ENCODE peak calls at places on chromosomes 6 and 20, in four cellular contexts. One of them, this sample, is unnamed.

GRCh38 chr6:149864578-149865535 is 698 bp upstream of the LRP11 start:
- DNase-seq in WTC11: no peak
- DNase-seq in K562: peak
- DNase-seq in HepG2: peak
- DNase-seq in this sample: peak

GRCh38 chr20:16349518-16350295 is 223.5 kb downstream of the KIF16B start:
- DNase-seq in K562: no peak
- DNase-seq in WTC11: no peak
- DNase-seq in HepG2: no peak
- DNase-seq in this sample: no peak

GRCh38 chr6:47188588-47189021 is 121.1 kb downstream of the TNFRSF21 start:
- DNase-seq in WTC11: no peak
- DNase-seq in K562: no peak
- DNase-seq in HepG2: peak
- DNase-seq in this sample: no peak

GRCh38 chr20:24746351-24746685 is 202.8 kb upstream of the CST7 start:
- DNase-seq in WTC11: peak
- DNase-seq in K562: no peak
- DNase-seq in HepG2: no peak
- DNase-seq in this sample: no peak

GRCh38 chr6:40517654-40518053 is 69.5 kb downstream of the LRFN2 start:
- DNase-seq in WTC11: no peak
- DNase-seq in K562: no peak
- DNase-seq in HepG2: no peak
- DNase-seq in this sample: no peak

GRCh38 chr20:13231031-13231752 is 10.1 kb downstream of the ISM1 start:
- DNase-seq in K562: no peak
- DNase-seq in WTC11: no peak
- DNase-seq in HepG2: no peak
- DNase-seq in this sample: no peak

GRCh38 chr6:67459556-67459955 is 1175.5 kb upstream of the ADGRB3 start:
- DNase-seq in K562: no peak
- DNase-seq in WTC11: no peak
- DNase-seq in HepG2: no peak
- DNase-seq in this sample: no peak

GRCh38 chr6:135506270-135506997 is 8.9 kb upstream of the AHI1 start:
- DNase-seq in K562: peak
- DNase-seq in HepG2: peak
- DNase-seq in WTC11: no peak
- DNase-seq in this sample: peak

GRCh38 chr6:29967379-29968010 is 25.2 kb downstream of the HLA-A start:
- DNase-seq in WTC11: no peak
- DNase-seq in K562: peak
- DNase-seq in HepG2: peak
- DNase-seq in this sample: no peak

GRCh38 chr20:33515569-33516216 is 25.8 kb downstream of the CBFA2T2 start:
- DNase-seq in WTC11: no peak
- DNase-seq in HepG2: peak
- DNase-seq in K562: no peak
- DNase-seq in this sample: no peak

GRCh38 chr6:13712485-13712990 is 903 bp upstream of the RANBP9 start:
- DNase-seq in K562: no peak
- DNase-seq in WTC11: no peak
- DNase-seq in HepG2: no peak
- DNase-seq in this sample: no peak

GRCh38 chr6:17169291-17169690 is 67.4 kb downstream of the STMND1 start:
- DNase-seq in WTC11: no peak
- DNase-seq in K562: no peak
- DNase-seq in HepG2: no peak
- DNase-seq in this sample: no peak

GRCh38 chr6:154615483-154616025 is 105.1 kb upstream of the CNKSR3 start:
- DNase-seq in HepG2: peak
- DNase-seq in K562: peak
- DNase-seq in WTC11: peak
- DNase-seq in this sample: peak

GRCh38 chr20:55582498-55582897 is 422.8 kb downstream of the CBLN4 start:
- DNase-seq in K562: no peak
- DNase-seq in HepG2: no peak
- DNase-seq in WTC11: no peak
- DNase-seq in this sample: no peak

GRCh38 chr6:136571065-136571464 is 20.8 kb upstream of the MAP7 start:
- DNase-seq in K562: no peak
- DNase-seq in WTC11: no peak
- DNase-seq in HepG2: no peak
- DNase-seq in this sample: no peak

GRCh38 chr6:35014786-35015185 is 125.7 kb downstream of the ANKS1A start:
- DNase-seq in HepG2: peak
- DNase-seq in WTC11: no peak
- DNase-seq in K562: no peak
- DNase-seq in this sample: no peak

GRCh38 chr6:37600287-37600916 is 97.3 kb downstream of the MDGA1 start:
- DNase-seq in WTC11: no peak
- DNase-seq in HepG2: no peak
- DNase-seq in K562: no peak
- DNase-seq in this sample: no peak

GRCh38 chr6:37866590-37867507 is 47.3 kb downstream of the ZFAND3 start:
- DNase-seq in K562: no peak
- DNase-seq in HepG2: no peak
- DNase-seq in WTC11: no peak
- DNase-seq in this sample: no peak

GRCh38 chr6:8059129-8059528 is 5.1 kb downstream of the BLOC1S5 start:
- DNase-seq in WTC11: no peak
- DNase-seq in HepG2: no peak
- DNase-seq in K562: no peak
- DNase-seq in this sample: no peak

GRCh38 chr6:46513533-46513932 is 22.3 kb upstream of the RCAN2 start:
- DNase-seq in WTC11: no peak
- DNase-seq in HepG2: no peak
- DNase-seq in K562: no peak
- DNase-seq in this sample: no peak

GRCh38 chr20:43827940-43828562 is 86.6 kb upstream of the TOX2 start:
- DNase-seq in WTC11: no peak
- DNase-seq in K562: no peak
- DNase-seq in HepG2: no peak
- DNase-seq in this sample: no peak

GRCh38 chr6:28537509-28538140 is 11.9 kb downstream of the GPX5 start:
- DNase-seq in K562: no peak
- DNase-seq in HepG2: no peak
- DNase-seq in WTC11: peak
- DNase-seq in this sample: no peak

GRCh38 chr20:58274384-58274783 is 35.1 kb upstream of the RAB22A start:
- DNase-seq in WTC11: no peak
- DNase-seq in K562: no peak
- DNase-seq in HepG2: no peak
- DNase-seq in this sample: no peak

GRCh38 chr20:38617011-38617829 is 15.6 kb downstream of the ARHGAP40 start:
- DNase-seq in WTC11: peak
- DNase-seq in K562: no peak
- DNase-seq in HepG2: peak
- DNase-seq in this sample: no peak

GRCh38 chr6:144595266-144595665 is 310.1 kb downstream of the UTRN start:
- DNase-seq in K562: no peak
- DNase-seq in WTC11: no peak
- DNase-seq in HepG2: no peak
- DNase-seq in this sample: no peak

GRCh38 chr6:105648276-105648675 is 245.4 kb upstream of the PREP start:
- DNase-seq in HepG2: no peak
- DNase-seq in K562: no peak
- DNase-seq in WTC11: no peak
- DNase-seq in this sample: no peak

GRCh38 chr20:4563534-4563933 is 158.2 kb upstream of the PRND start:
- DNase-seq in WTC11: peak
- DNase-seq in K562: peak
- DNase-seq in HepG2: peak
- DNase-seq in this sample: peak

GRCh38 chr6:72425003-72425681 is 196.7 kb upstream of the KCNQ5 start:
- DNase-seq in WTC11: no peak
- DNase-seq in K562: no peak
- DNase-seq in HepG2: no peak
- DNase-seq in this sample: no peak

GRCh38 chr20:37457928-37458327 is 63.1 kb upstream of the NNAT start:
- DNase-seq in HepG2: no peak
- DNase-seq in K562: no peak
- DNase-seq in WTC11: no peak
- DNase-seq in this sample: no peak

GRCh38 chr6:74879234-74879633 is 326.6 kb downstream of the COL12A1 start:
- DNase-seq in HepG2: no peak
- DNase-seq in WTC11: no peak
- DNase-seq in K562: no peak
- DNase-seq in this sample: no peak

GRCh38 chr6:169269180-169270076 is 15.8 kb upstream of the THBS2 start:
- DNase-seq in K562: no peak
- DNase-seq in HepG2: no peak
- DNase-seq in WTC11: no peak
- DNase-seq in this sample: no peak

GRCh38 chr6:158475344-158476302 is 84.3 kb upstream of the TMEM181 start:
- DNase-seq in HepG2: no peak
- DNase-seq in K562: peak
- DNase-seq in WTC11: no peak
- DNase-seq in this sample: peak

GRCh38 chr6:86558318-86558717 is 379.0 kb upstream of the HTR1E start:
- DNase-seq in WTC11: no peak
- DNase-seq in K562: no peak
- DNase-seq in HepG2: no peak
- DNase-seq in this sample: no peak

GRCh38 chr6:56814308-56814707 is 140.6 kb upstream of the BEND6 start:
- DNase-seq in K562: no peak
- DNase-seq in HepG2: no peak
- DNase-seq in WTC11: no peak
- DNase-seq in this sample: no peak

GRCh38 chr6:56814802-56815201 is 140.1 kb upstream of the BEND6 start:
- DNase-seq in K562: no peak
- DNase-seq in WTC11: no peak
- DNase-seq in HepG2: no peak
- DNase-seq in this sample: no peak

GRCh38 chr6:56819604-56820003 is 135.3 kb upstream of the BEND6 start:
- DNase-seq in WTC11: no peak
- DNase-seq in K562: no peak
- DNase-seq in HepG2: no peak
- DNase-seq in this sample: no peak

GRCh38 chr6:56815436-56815835 is 139.5 kb upstream of the BEND6 start:
- DNase-seq in WTC11: no peak
- DNase-seq in K562: no peak
- DNase-seq in HepG2: no peak
- DNase-seq in this sample: no peak

DNA sequence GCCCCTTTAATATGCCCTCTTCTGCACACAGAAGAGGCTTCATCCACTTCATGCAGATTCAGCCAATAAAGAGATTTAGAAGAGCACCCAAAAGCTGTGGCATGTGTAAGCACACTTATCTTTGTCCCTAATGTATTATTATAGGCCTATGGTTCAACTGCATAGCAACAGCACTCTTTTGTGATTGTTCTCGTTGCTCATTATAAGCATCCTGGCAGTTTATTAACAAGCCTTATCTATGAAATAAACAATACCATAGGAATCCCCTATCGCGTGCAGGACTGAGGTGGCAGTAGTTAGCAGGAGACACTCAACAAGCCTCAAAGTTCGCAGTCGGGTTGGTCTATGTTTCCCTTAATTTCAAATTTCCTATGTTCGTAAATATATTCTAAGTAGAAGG is 138.5 kb upstream of the BEND6 start:
- DNase-seq in WTC11: no peak
- DNase-seq in HepG2: no peak
- DNase-seq in K562: no peak
- DNase-seq in this sample: no peak
- TF ChIP-seq ELF4 in WTC11: no peak
- TF ChIP-seq ELF4 in HepG2: no peak
- TF ChIP-seq ELF4 in K562: no peak
- TF ChIP-seq ELF4 in this sample: no peak

DNA sequence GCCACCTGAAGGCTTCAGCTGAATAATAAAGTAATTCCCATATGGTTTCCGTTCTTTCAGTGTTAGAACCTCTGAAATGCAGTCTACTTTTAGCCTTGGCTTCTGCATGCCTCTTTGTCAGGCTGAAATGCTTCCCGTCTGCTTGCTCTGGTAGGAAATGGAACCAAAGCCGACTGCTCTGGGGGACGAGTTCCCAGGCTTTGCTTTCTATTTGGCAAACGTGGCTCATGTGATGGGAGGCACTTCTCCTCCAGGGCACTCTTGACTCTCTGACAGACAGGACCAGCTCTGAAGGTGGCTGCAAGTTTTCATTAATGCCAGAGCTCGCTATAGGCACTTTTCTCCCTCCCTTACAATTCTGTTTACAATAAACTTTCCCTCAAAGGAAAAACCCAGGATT is 225.2 kb downstream of the PRL start:
- DNase-seq in K562: no peak
- DNase-seq in HepG2: no peak
- DNase-seq in WTC11: peak
- DNase-seq in this sample: no peak
- TF ChIP-seq ELF4 in K562: no peak
- TF ChIP-seq ELF4 in HepG2: no peak
- TF ChIP-seq ELF4 in WTC11: no peak
- TF ChIP-seq ELF4 in this sample: no peak

DNA sequence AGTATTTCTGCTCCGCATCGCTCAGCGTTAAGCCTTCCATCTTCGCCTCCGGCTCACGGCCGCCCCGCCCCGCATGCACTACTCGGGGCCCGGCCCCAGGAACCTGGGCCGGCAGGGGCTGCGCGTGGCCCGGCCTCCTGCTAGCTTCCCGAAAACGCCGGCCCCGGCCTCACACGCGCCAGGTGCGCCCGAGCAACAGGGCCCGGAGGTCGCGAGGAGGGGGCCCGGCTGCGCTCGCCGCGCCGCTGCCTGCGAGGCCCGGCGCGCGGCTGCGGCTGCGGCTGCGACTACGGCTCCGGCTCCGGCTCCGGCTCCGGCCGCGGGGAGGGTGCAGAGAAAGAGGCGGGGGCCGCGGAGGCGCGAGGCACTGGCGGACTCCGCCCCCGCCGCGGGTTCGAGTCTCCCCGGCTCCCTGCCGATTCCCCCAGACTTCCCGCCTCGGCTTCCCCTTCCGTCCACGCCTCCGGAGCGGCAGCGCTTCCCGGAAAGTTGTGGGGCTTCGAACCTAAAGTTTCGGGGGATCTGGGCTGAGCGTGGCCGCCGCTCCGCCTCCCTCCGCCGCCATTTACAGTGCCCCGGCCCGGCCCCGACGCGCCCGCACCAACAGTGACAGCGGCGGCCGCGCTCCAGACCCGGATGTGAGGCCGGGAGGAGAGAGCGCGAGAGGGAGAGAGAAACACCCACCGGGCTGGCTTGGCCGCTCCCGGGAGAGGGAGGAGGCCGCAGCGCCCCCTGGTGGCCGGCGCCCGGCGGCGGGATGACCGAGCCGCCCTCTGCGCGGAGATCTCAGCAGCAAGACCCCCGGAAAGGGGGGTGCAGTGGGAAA is at the start of gene REPS1:
- DNase-seq in WTC11: peak
- DNase-seq in K562: peak
- DNase-seq in HepG2: peak
- DNase-seq in this sample: peak
- TF ChIP-seq ELF4 in WTC11: no peak
- TF ChIP-seq ELF4 in K562: no peak
- TF ChIP-seq ELF4 in HepG2: no peak
- TF ChIP-seq ELF4 in this sample: peak

GRCh38 chr6:3963404-3963803 is 114.2 kb downstream of the FAM50B start:
- DNase-seq in HepG2: no peak
- DNase-seq in K562: no peak
- DNase-seq in WTC11: no peak
- DNase-seq in this sample: no peak
- TF ChIP-seq ELF4 in HepG2: no peak
- TF ChIP-seq ELF4 in K562: no peak
- TF ChIP-seq ELF4 in WTC11: no peak
- TF ChIP-seq ELF4 in this sample: no peak

GRCh38 chr20:34526466-34526865 is 10.2 kb downstream of the DYNLRB1 start:
- DNase-seq in WTC11: no peak
- DNase-seq in HepG2: no peak
- DNase-seq in K562: no peak
- DNase-seq in this sample: no peak
- TF ChIP-seq ELF4 in WTC11: no peak
- TF ChIP-seq ELF4 in HepG2: no peak
- TF ChIP-seq ELF4 in K562: no peak
- TF ChIP-seq ELF4 in this sample: no peak

This sample was measured in HEK293T.